ENCODE peak calls at places on chromosomes 1 and 21, in ten cellular contexts. R, Q, V, G, S, Y, B, H, J and A are unnamed samples.
A peak's percentile ranks its signal among the peaks of the same experiment; 100 is the strongest.

GRCh38 chr1:186218661-186219352 is 156.2 kb downstream of the TPR start:
- DNase-seq in R (no peak), Q (no peak), V (no peak), G (no peak), S (peak; percentile 79), Y (no peak), B (no peak), H (peak; percentile 61), J (no peak), A (no peak)

GRCh38 chr1:4032571-4032970 is 132.5 kb upstream of the C1orf174 start:
- DNase-seq in R (no peak), Q (no peak), V (no peak), G (no peak), S (no peak), Y (no peak), B (no peak), H (no peak), J (no peak), A (no peak)

GRCh38 chr1:185560760-185561159 is 173.4 kb upstream of the HMCN1 start:
- DNase-seq in R (no peak), Q (no peak), V (no peak), G (no peak), S (no peak), Y (no peak), B (peak; percentile 27), H (no peak), J (no peak), A (no peak)

GRCh38 chr21:29232601-29233541 is 65.9 kb upstream of the BACH1 start:
- DNase-seq in R (no peak), Q (no peak), V (no peak), G (no peak), S (peak; percentile 4), Y (peak; percentile 41), B (no peak), H (peak; percentile 64), J (no peak), A (no peak)

GRCh38 chr1:216119600-216119999 is 303.6 kb downstream of the USH2A start:
- DNase-seq in R (no peak), Q (no peak), V (no peak), G (no peak), S (peak; percentile 16), Y (peak; percentile 12), B (no peak), H (peak; percentile 64), J (no peak), A (no peak)

GRCh38 chr1:228732426-228732825 is 2.9 kb upstream of the RHOU start:
- DNase-seq in R (no peak), Q (no peak), V (no peak), G (no peak), S (no peak), Y (no peak), B (no peak), H (no peak), J (no peak), A (no peak)

GRCh38 chr21:17548262-17548661 is 35.4 kb downstream of the CXADR start:
- DNase-seq in R (no peak), Q (no peak), V (no peak), G (no peak), S (no peak), Y (no peak), B (no peak), H (no peak), J (no peak), A (no peak)

GRCh38 chr1:10302416-10302815 is 92.0 kb downstream of the KIF1B start:
- DNase-seq in R (no peak), Q (no peak), V (no peak), G (no peak), S (no peak), Y (no peak), B (no peak), H (no peak), J (no peak), A (no peak)

GRCh38 chr1:178094752-178095645 is 1.1 kb downstream of the RASAL2 start:
- DNase-seq in R (no peak), Q (no peak), V (no peak), G (no peak), S (no peak), Y (peak; percentile 76), B (no peak), H (no peak), J (no peak), A (no peak)

GRCh38 chr1:236545621-236546169 is 21.9 kb downstream of the LGALS8 start:
- DNase-seq in R (no peak), Q (no peak), V (no peak), G (no peak), S (no peak), Y (no peak), B (no peak), H (no peak), J (no peak), A (no peak)

GRCh38 chr1:103489881-103490280 is 35.6 kb upstream of the RNPC3 start:
- DNase-seq in R (no peak), Q (no peak), V (no peak), G (no peak), S (no peak), Y (peak; percentile 32), B (no peak), H (no peak), J (no peak), A (no peak)

DNA sequence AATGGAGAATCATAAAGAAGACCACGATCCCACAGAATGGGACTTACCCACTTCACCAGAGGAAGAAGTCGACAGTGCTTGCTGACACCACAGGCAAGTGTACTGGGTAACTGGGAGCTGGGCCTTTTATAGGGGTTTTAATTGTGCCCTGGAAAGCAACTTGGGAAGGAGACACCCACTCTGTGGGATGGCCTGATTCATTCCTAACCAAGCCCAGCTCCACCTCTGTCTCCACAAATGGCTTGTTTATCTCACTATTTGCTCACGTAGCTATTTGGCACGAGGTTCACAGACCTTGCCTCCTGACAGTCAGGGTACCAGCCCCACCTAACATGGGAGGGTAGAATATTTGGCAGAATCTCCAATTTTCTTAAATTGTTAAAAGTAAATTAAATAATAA is at the start of gene TCHH:
- DNase-seq in R (no peak), Q (no peak), V (no peak), G (no peak), S (no peak), Y (no peak), B (no peak), H (no peak), J (no peak), A (no peak)
- H3K9me3 ChIP-seq in R (no peaks in the 10 kb centered on the region), Q (no peaks in the 10 kb centered on the region), V (no peaks in the 10 kb centered on the region), G (no peaks in the 10 kb centered on the region), S (no peaks in the 10 kb centered on the region), Y (no peaks in the 10 kb centered on the region), B (no peaks in the 10 kb centered on the region), H (no peaks in the 10 kb centered on the region), J (no peaks in the 10 kb centered on the region), A (no peaks in the 10 kb centered on the region)

GRCh38 chr1:13492711-13493110 is 21.1 kb downstream of the LRRC38 start:
- DNase-seq in R (no peak), Q (no peak), V (no peak), G (no peak), S (no peak), Y (no peak), B (no peak), H (no peak), J (no peak), A (no peak)

GRCh38 chr1:13482600-13482999 is 31.2 kb downstream of the LRRC38 start:
- DNase-seq in R (no peak), Q (no peak), V (no peak), G (no peak), S (no peak), Y (no peak), B (no peak), H (no peak), J (no peak), A (no peak)

GRCh38 chr1:13483946-13484345 is 29.9 kb downstream of the LRRC38 start:
- DNase-seq in R (no peak), Q (no peak), V (no peak), G (no peak), S (no peak), Y (no peak), B (no peak), H (no peak), J (no peak), A (no peak)

GRCh38 chr1:13487143-13487868 is 26.5 kb downstream of the LRRC38 start:
- DNase-seq in R (no peak), Q (no peak), V (no peak), G (no peak), S (peak; percentile 80), Y (no peak), B (no peak), H (no peak), J (no peak), A (no peak)
- H3K9me3 ChIP-seq in R (no peaks in the 10 kb centered on the region), Q (no peaks in the 10 kb centered on the region), V (no peaks in the 10 kb centered on the region), G (no peaks in the 10 kb centered on the region), S (no peaks in the 10 kb centered on the region), Y (peaks cover 14% of the 10 kb centered on the region), B (no peaks in the 10 kb centered on the region), H (no peaks in the 10 kb centered on the region), J (no peaks in the 10 kb centered on the region), A (no peaks in the 10 kb centered on the region)

GRCh38 chr1:151907363-151908139 is 1.8 kb downstream of the THEM4 start:
- DNase-seq in R (no peak), Q (no peak), V (no peak), G (no peak), S (peak; percentile 54), Y (no peak), B (no peak), H (peak; percentile 63), J (no peak), A (no peak)

GRCh38 chr1:151908228-151908691 is 1.1 kb downstream of the THEM4 start:
- DNase-seq in R (no peak), Q (no peak), V (no peak), G (no peak), S (peak; percentile 27), Y (no peak), B (no peak), H (peak; percentile 55), J (no peak), A (no peak)

GRCh38 chr1:151909167-151910149 is at the start of gene THEM4:
- DNase-seq in R (peak; percentile 98), Q (peak; percentile 91), V (peak; percentile 98), G (peak; percentile 96), S (peak; percentile 93), Y (peak; percentile 96), B (peak; percentile 98), H (peak; percentile 99), J (peak; percentile 94), A (peak; percentile 86)

GRCh38 chr1:151902858-151903257 is 6.5 kb downstream of the THEM4 start:
- DNase-seq in R (no peak), Q (no peak), V (no peak), G (no peak), S (no peak), Y (no peak), B (no peak), H (no peak), J (no peak), A (no peak)

GRCh38 chr1:151905070-151905442 is 4.3 kb downstream of the THEM4 start:
- DNase-seq in R (peak; percentile 39), Q (peak; percentile 70), V (no peak), G (peak; percentile 80), S (no peak), Y (no peak), B (peak; percentile 69), H (no peak), J (no peak), A (peak; percentile 39)
- H3K9me3 ChIP-seq in R (no peaks in the 10 kb centered on the region), Q (peaks cover 13% of the 10 kb centered on the region), V (peaks cover 3% of the 10 kb centered on the region), G (no peaks in the 10 kb centered on the region), S (peaks cover 14% of the 10 kb centered on the region), Y (peaks cover 14% of the 10 kb centered on the region), B (no peaks in the 10 kb centered on the region), H (peaks cover 33% of the 10 kb centered on the region), J (no peaks in the 10 kb centered on the region), A (peaks cover 5% of the 10 kb centered on the region)

DNA sequence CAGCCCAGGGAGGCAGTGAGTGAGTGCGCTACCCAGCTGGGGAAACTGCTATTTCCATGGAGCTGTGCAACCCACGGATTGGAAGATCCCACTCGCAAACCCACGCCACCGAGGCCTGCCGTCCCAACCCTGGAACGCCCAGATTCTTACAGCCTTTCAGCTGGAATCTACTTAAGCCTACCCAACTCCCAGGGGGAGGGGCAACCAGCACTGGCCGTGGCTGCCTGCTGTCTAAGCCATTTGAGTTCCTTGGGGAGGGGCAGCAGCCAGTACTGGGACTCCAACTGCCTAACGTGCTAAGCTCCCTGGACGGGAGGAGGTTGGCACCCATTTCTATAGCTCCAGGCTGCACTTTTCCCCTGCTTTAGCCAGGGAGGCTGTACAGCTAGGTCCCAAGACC is 27.1 kb upstream of the ZNF669 start:
- DNase-seq in R (no peak), Q (no peak), V (no peak), G (no peak), S (no peak), Y (no peak), B (no peak), H (no peak), J (no peak), A (no peak)
- H3K9me3 ChIP-seq in R (peaks cover 14% of the 10 kb centered on the region), Q (peaks cover 58% of the 10 kb centered on the region), V (no peaks in the 10 kb centered on the region), G (peaks cover 14% of the 10 kb centered on the region), S (peaks cover 16% of the 10 kb centered on the region), Y (peaks cover 18% of the 10 kb centered on the region), B (peaks cover 28% of the 10 kb centered on the region), H (peaks cover 16% of the 10 kb centered on the region), J (no peaks in the 10 kb centered on the region), A (peaks cover 10% of the 10 kb centered on the region)